ENCODE peak calls at places on chromosomes 12 and 14, in eight cellular contexts. H is body of pancreas, X is gastrocnemius medialis, O is stomach, T is A549, G is IMR-90, A is esophagus squamous epithelium, N is adrenal gland. K is an unnamed sample.

GRCh38 chr12:124715121-124715990 is 147.9 kb upstream of the NCOR2 start:
- DNase-seq in H (no peak), X (no peak), O (peak; percentile 49), T (peak; percentile 73), G (peak; percentile 35), A (no peak), N (no peak), K (no peak)

GRCh38 chr12:14207946-14208612 is 157.4 kb upstream of the ATF7IP start:
- DNase-seq in H (peak; percentile 62), X (no peak), O (peak; percentile 65), T (no peak), G (no peak), A (no peak), N (no peak), K (no peak)

GRCh38 chr12:32618115-32618514 is 61.0 kb upstream of the DNM1L start:
- DNase-seq in H (no peak), X (no peak), O (no peak), T (no peak), G (no peak), A (no peak), N (no peak), K (no peak)

GRCh38 chr14:65813760-65814387 is 401.3 kb downstream of the FUT8 start:
- DNase-seq in H (no peak), X (no peak), O (no peak), T (no peak), G (no peak), A (no peak), N (no peak), K (no peak)

GRCh38 chr12:31220061-31220460 is 105.9 kb downstream of the SINHCAF start:
- DNase-seq in H (peak; percentile 60), X (no peak), O (no peak), T (no peak), G (no peak), A (no peak), N (no peak), K (peak; percentile 67)

GRCh38 chr12:65903680-65904403 is 79.6 kb downstream of the HMGA2 start:
- DNase-seq in H (no peak), X (no peak), O (no peak), T (no peak), G (no peak), A (no peak), N (no peak), K (no peak)

GRCh38 chr12:55068416-55069010 is 48.7 kb downstream of the NEUROD4 start:
- DNase-seq in H (peak; percentile 15), X (no peak), O (no peak), T (peak; percentile 68), G (peak; percentile 43), A (no peak), N (peak; percentile 24), K (no peak)

GRCh38 chr14:68974759-68975347 is 4.2 kb downstream of the ACTN1 start:
- DNase-seq in H (no peak), X (no peak), O (no peak), T (no peak), G (no peak), A (no peak), N (no peak), K (no peak)

GRCh38 chr12:10067259-10067658 is 31.5 kb downstream of the CLEC1A start:
- DNase-seq in H (no peak), X (no peak), O (no peak), T (no peak), G (no peak), A (no peak), N (no peak), K (no peak)

GRCh38 chr12:124073636-124074035 is 100.6 kb downstream of the ZNF664 start:
- DNase-seq in H (no peak), X (no peak), O (no peak), T (no peak), G (no peak), A (no peak), N (no peak), K (no peak)

GRCh38 chr12:96810057-96810456 is 97.0 kb upstream of the NEDD1 start:
- DNase-seq in H (no peak), X (no peak), O (no peak), T (peak; percentile 30), G (no peak), A (no peak), N (no peak), K (no peak)

GRCh38 chr12:96812153-96812552 is 94.9 kb upstream of the NEDD1 start:
- DNase-seq in H (no peak), X (no peak), O (no peak), T (no peak), G (no peak), A (no peak), N (no peak), K (no peak)

GRCh38 chr12:96809522-96809921 is 97.5 kb upstream of the NEDD1 start:
- DNase-seq in H (no peak), X (no peak), O (no peak), T (no peak), G (no peak), A (no peak), N (no peak), K (no peak)

GRCh38 chr12:96810477-96810876 is 96.6 kb upstream of the NEDD1 start:
- DNase-seq in H (no peak), X (no peak), O (no peak), T (peak; percentile 20), G (no peak), A (no peak), N (no peak), K (no peak)

GRCh38 chr12:96811083-96811482 is 96.0 kb upstream of the NEDD1 start:
- DNase-seq in H (no peak), X (no peak), O (no peak), T (peak; percentile 92), G (peak; percentile 85), A (no peak), N (no peak), K (no peak)
- TF ChIP-seq POLR2A in H (no peak), X (no peak), O (no peak), T (no peak), G (no peak), A (no peak), N (no peak), K (no peak)

GRCh38 chr12:197911-198695 is 15.9 kb downstream of the SLC6A12 start:
- DNase-seq in H (no peak), X (no peak), O (no peak), T (no peak), G (no peak), A (no peak), N (no peak), K (no peak)
- H3K27ac ChIP-seq in H (no peak overlapping the region), X (no peak overlapping the region), O (no peak overlapping the region), T (no peak overlapping the region), G (no peak overlapping the region), A (no peak overlapping the region), N (no peak overlapping the region), K (no peak overlapping the region)

DNA sequence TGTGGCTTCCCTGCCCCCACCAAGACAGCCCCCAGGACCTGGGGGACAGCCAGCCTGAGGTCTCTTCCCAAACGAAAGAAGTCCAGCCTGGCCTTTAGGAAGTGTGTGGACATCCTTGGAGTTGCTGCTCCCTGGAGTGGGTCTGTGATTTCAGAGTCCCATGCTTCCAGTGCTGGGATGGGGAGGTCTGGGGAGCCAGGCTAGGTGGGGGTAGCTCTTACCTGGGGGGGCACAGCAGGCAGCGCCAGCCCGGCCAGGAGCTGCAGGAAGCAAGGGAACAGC is 509 bp downstream of the PGF start:
- DNase-seq in H (no peak), X (no peak), O (no peak), T (no peak), G (no peak), A (no peak), N (no peak), K (no peak)
- H3K4me3 ChIP-seq in H (no peak overlapping the region), X (peak overlapping the region; percentile 63), O (peak overlapping the region; percentile 59), T (peak overlapping the region; percentile 60), G (peak overlapping the region; percentile 35), A (peak overlapping the region; percentile 54), N (no peak overlapping the region), K (peak overlapping the region; percentile 62)

GRCh38 chr14:84006643-84007137 is 1523.3 kb upstream of the FLRT2 start:
- DNase-seq in H (peak; percentile 15), X (no peak), O (no peak), T (no peak), G (no peak), A (no peak), N (peak; percentile 26), K (no peak)
- TF ChIP-seq POLR2A in H (no peak), X (no peak), O (no peak), T (no peak), G (no peak), A (no peak), N (no peak), K (no peak)

GRCh38 chr12:82788594-82788993 is 101.9 kb downstream of the TMTC2 start:
- DNase-seq in H (no peak), X (no peak), O (no peak), T (no peak), G (no peak), A (no peak), N (no peak), K (no peak)

GRCh38 chr12:82793882-82794281 is 107.2 kb downstream of the TMTC2 start:
- DNase-seq in H (no peak), X (no peak), O (no peak), T (no peak), G (no peak), A (no peak), N (no peak), K (no peak)

GRCh38 chr12:82789674-82790073 is 103.0 kb downstream of the TMTC2 start:
- DNase-seq in H (no peak), X (no peak), O (no peak), T (peak; percentile 11), G (no peak), A (no peak), N (no peak), K (no peak)
- H3K27ac ChIP-seq in H (no peak overlapping the region), X (no peak overlapping the region), O (no peak overlapping the region), T (no peak overlapping the region), G (no peak overlapping the region), A (no peak overlapping the region), N (no peak overlapping the region), K (no peak overlapping the region)

DNA sequence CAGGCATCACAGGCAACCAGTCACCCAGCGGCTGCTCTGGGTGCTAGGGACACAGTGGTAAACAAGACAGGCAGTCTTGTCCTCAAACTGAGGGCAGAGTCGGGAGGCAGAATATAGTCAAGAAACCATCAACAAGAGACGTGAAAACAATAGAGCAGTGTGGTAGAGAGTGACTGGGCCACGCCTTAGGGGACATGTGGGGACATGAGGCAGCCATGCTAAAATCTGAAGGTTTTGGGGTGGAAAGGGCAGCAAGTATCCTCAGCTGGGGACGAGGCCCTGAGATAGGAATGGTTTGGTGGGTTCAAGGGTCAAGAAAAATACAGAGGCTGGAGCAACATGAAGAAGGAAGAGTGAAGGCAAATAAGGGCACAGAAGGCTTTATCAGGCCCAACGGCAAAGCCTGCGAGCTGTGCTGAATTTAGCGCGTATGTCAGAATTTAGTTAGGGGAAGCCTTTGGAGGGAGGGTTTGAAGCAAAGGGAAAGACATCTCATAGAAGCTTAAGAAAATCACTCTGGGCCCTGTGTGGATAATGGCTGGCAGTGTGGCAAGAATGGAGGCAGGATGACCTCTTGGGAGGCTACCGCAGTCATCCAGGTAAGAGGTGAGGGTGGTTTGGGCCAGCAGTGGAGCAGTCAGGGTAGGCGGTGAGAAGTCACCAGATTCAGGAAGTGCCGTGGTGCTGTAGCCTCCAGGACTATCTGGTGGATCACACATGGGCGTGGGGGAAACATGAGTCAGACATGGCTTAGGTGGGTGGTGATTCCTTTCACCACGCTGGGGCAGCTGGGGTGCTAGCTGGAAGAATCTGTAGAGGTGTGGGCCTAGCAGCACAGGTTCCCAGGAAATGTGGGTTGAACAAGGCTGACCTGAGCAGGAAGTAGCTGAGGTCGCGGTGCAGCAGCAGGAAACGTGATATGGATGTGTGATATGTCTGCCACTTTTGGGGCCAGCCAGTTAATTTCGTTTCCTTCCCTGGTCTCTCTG is 3.0 kb downstream of the EVL start:
- DNase-seq in H (peak; percentile 11), X (no peak), O (peak; percentile 67), T (no peak), G (peak; percentile 50), A (peak; percentile 23), N (peak; percentile 40), K (no peak)
- H3K4me3 ChIP-seq in H (no peak overlapping the region), X (no peak overlapping the region), O (peak overlapping the region; percentile 30), T (no peak overlapping the region), G (no peak overlapping the region), A (peak overlapping the region; percentile 8), N (no peak overlapping the region), K (peak overlapping the region; percentile 15)

GRCh38 chr14:100416921-100417451 is 93.8 kb downstream of the SLC25A47 start:
- DNase-seq in H (no peak), X (no peak), O (no peak), T (peak; percentile 57), G (peak; percentile 83), A (no peak), N (no peak), K (no peak)
- TF ChIP-seq POLR2A in H (no peak), X (no peak), O (no peak), T (no peak), G (no peak), A (no peak), N (no peak), K (no peak)